ENCODE peak calls at places on chromosomes 16 and 17, in nine cellular contexts. X, W, C, Z, K, B, G, O and I are unnamed samples.

GRCh38 chr17:34757106-34757505 is 177.7 kb downstream of the TMEM132E start:
- DNase-seq in X (no peak), W (no peak), C (no peak), Z (no peak), K (no peak), B (no peak), G (no peak), O (no peak), I (no peak)

GRCh38 chr16:49855822-49856740 is at the start of gene ZNF423:
- DNase-seq in X (no peak), W (no peak), C (peak), Z (no peak), K (no peak), B (no peak), G (no peak), O (no peak), I (no peak)

GRCh38 chr16:79307214-79307613 is 293.3 kb downstream of the MAF start:
- DNase-seq in X (no peak), W (no peak), C (no peak), Z (no peak), K (no peak), B (peak), G (no peak), O (no peak), I (no peak)

GRCh38 chr16:162271-162991 is 3.3 kb upstream of the HBM start:
- DNase-seq in X (no peak), W (no peak), C (no peak), Z (no peak), K (no peak), B (no peak), G (no peak), O (no peak), I (no peak)

GRCh38 chr16:27096375-27096774 is 29.6 kb downstream of the C16orf82 start:
- DNase-seq in X (no peak), W (no peak), C (no peak), Z (no peak), K (no peak), B (no peak), G (no peak), O (no peak), I (no peak)

GRCh38 chr16:62034236-62035114 is 1.8 kb downstream of the CDH8 start:
- DNase-seq in X (no peak), W (no peak), C (no peak), Z (no peak), K (no peak), B (no peak), G (no peak), O (no peak), I (no peak)

GRCh38 chr16:5350118-5350517 is 252.5 kb upstream of the EEF2KMT start:
- DNase-seq in X (no peak), W (no peak), C (no peak), Z (no peak), K (no peak), B (no peak), G (no peak), O (no peak), I (no peak)

GRCh38 chr17:73182616-73183310 is 10.1 kb upstream of the COG1 start:
- DNase-seq in X (no peak), W (peak), C (no peak), Z (no peak), K (no peak), B (no peak), G (peak), O (no peak), I (no peak)

GRCh38 chr17:78925662-78926555 is 722 bp upstream of the TIMP2 start:
- DNase-seq in X (no peak), W (peak), C (peak), Z (peak), K (peak), B (peak), G (no peak), O (no peak), I (peak)

GRCh38 chr16:58426095-58426494 is 33.8 kb downstream of the GINS3 start:
- DNase-seq in X (no peak), W (no peak), C (no peak), Z (no peak), K (no peak), B (peak), G (no peak), O (no peak), I (no peak)

GRCh38 chr17:66661857-66662256 is 173.1 kb upstream of the CACNG5 start:
- DNase-seq in X (no peak), W (no peak), C (no peak), Z (no peak), K (no peak), B (no peak), G (no peak), O (no peak), I (no peak)

GRCh38 chr16:27113341-27113841 is 46.7 kb downstream of the C16orf82 start:
- DNase-seq in X (no peak), W (no peak), C (no peak), Z (no peak), K (no peak), B (no peak), G (no peak), O (no peak), I (peak)

GRCh38 chr17:55728361-55728760 is 5.7 kb upstream of the TMEM100 start:
- DNase-seq in X (no peak), W (no peak), C (no peak), Z (no peak), K (no peak), B (no peak), G (no peak), O (no peak), I (no peak)

GRCh38 chr16:88478115-88478514 is 25.0 kb downstream of the ZFPM1 start:
- DNase-seq in X (no peak), W (no peak), C (no peak), Z (no peak), K (peak), B (no peak), G (no peak), O (no peak), I (no peak)